ENCODE peak calls at places on chromosomes 2 and 18, in four cellular contexts. One of them, this sample, is unnamed.
A peak's percentile ranks its signal among the peaks of the same experiment; 100 is the strongest.

GRCh38 chr18:75393721-75394120 is 33.8 kb downstream of the SMIM21 start:
- DNase-seq in ovary: no peak
- DNase-seq in neural progenitor cell: no peak
- DNase-seq in uterus: no peak
- DNase-seq in this sample: no peak

GRCh38 chr2:58609306-58609705 is 368.2 kb upstream of the FANCL start:
- DNase-seq in ovary: no peak
- DNase-seq in neural progenitor cell: no peak
- DNase-seq in uterus: no peak
- DNase-seq in this sample: no peak

GRCh38 chr18:7273301-7273911 is 42.5 kb downstream of the LRRC30 start:
- DNase-seq in ovary: peak; percentile 47
- DNase-seq in neural progenitor cell: peak; percentile 15
- DNase-seq in uterus: peak; percentile 76
- DNase-seq in this sample: no peak

GRCh38 chr2:168119519-168120141 is 127.8 kb downstream of the STK39 start:
- DNase-seq in ovary: no peak
- DNase-seq in neural progenitor cell: peak; percentile 74
- DNase-seq in uterus: no peak
- DNase-seq in this sample: no peak

GRCh38 chr2:214730248-214730647 is 79.2 kb downstream of the BARD1 start:
- DNase-seq in ovary: no peak
- DNase-seq in neural progenitor cell: no peak
- DNase-seq in uterus: no peak
- DNase-seq in this sample: no peak

GRCh38 chr2:165044505-165045303 is 89.4 kb upstream of the SLC38A11 start:
- DNase-seq in ovary: no peak
- DNase-seq in neural progenitor cell: peak; percentile 55
- DNase-seq in uterus: no peak
- DNase-seq in this sample: no peak

GRCh38 chr2:63058742-63059433 is 8.3 kb downstream of the OTX1 start:
- DNase-seq in ovary: no peak
- DNase-seq in neural progenitor cell: peak; percentile 81
- DNase-seq in uterus: no peak
- DNase-seq in this sample: no peak

GRCh38 chr18:76459312-76459686 is 35.7 kb downstream of the ZNF516 start:
- DNase-seq in ovary: no peak
- DNase-seq in neural progenitor cell: no peak
- DNase-seq in uterus: no peak
- DNase-seq in this sample: no peak

GRCh38 chr2:64537991-64538390 is 13.9 kb downstream of the AFTPH start:
- DNase-seq in ovary: no peak
- DNase-seq in neural progenitor cell: no peak
- DNase-seq in uterus: no peak
- DNase-seq in this sample: no peak

GRCh38 chr2:37472959-37473358 is 128.5 kb downstream of the QPCT start:
- DNase-seq in ovary: no peak
- DNase-seq in neural progenitor cell: no peak
- DNase-seq in uterus: no peak
- DNase-seq in this sample: no peak

GRCh38 chr18:475202-475624 is 25.3 kb downstream of the COLEC12 start:
- DNase-seq in ovary: peak; percentile 27
- DNase-seq in neural progenitor cell: no peak
- DNase-seq in uterus: no peak
- DNase-seq in this sample: no peak

GRCh38 chr18:61360440-61361383 is 27.5 kb downstream of the CDH20 start:
- DNase-seq in ovary: no peak
- DNase-seq in neural progenitor cell: no peak
- DNase-seq in uterus: no peak
- DNase-seq in this sample: no peak

GRCh38 chr18:34122724-34123334 is 101.9 kb downstream of the NOL4 start:
- DNase-seq in ovary: no peak
- DNase-seq in neural progenitor cell: peak; percentile 72
- DNase-seq in uterus: no peak
- DNase-seq in this sample: no peak

GRCh38 chr18:65942854-65943253 is 192.0 kb downstream of the CDH7 start:
- DNase-seq in ovary: no peak
- DNase-seq in neural progenitor cell: no peak
- DNase-seq in uterus: no peak
- DNase-seq in this sample: no peak

GRCh38 chr2:147910990-147911473 is 66.2 kb downstream of the ACVR2A start:
- DNase-seq in ovary: peak; percentile 21
- DNase-seq in neural progenitor cell: peak; percentile 69
- DNase-seq in uterus: peak; percentile 39
- DNase-seq in this sample: no peak

GRCh38 chr18:39946623-39947061 is 2008.4 kb upstream of the PIK3C3 start:
- DNase-seq in ovary: no peak
- DNase-seq in neural progenitor cell: no peak
- DNase-seq in uterus: no peak
- DNase-seq in this sample: no peak

GRCh38 chr2:1564506-1564905 is 151.2 kb downstream of the TPO start:
- DNase-seq in ovary: no peak
- DNase-seq in neural progenitor cell: no peak
- DNase-seq in uterus: no peak
- DNase-seq in this sample: peak; percentile 68

GRCh38 chr2:37633234-37633633 is 38.2 kb downstream of the CDC42EP3 start:
- DNase-seq in ovary: no peak
- DNase-seq in neural progenitor cell: no peak
- DNase-seq in uterus: no peak
- DNase-seq in this sample: no peak

GRCh38 chr2:20634430-20635095 is 16.3 kb downstream of the HS1BP3 start:
- DNase-seq in ovary: peak; percentile 68
- DNase-seq in neural progenitor cell: no peak
- DNase-seq in uterus: peak; percentile 73
- DNase-seq in this sample: peak; percentile 85

DNA sequence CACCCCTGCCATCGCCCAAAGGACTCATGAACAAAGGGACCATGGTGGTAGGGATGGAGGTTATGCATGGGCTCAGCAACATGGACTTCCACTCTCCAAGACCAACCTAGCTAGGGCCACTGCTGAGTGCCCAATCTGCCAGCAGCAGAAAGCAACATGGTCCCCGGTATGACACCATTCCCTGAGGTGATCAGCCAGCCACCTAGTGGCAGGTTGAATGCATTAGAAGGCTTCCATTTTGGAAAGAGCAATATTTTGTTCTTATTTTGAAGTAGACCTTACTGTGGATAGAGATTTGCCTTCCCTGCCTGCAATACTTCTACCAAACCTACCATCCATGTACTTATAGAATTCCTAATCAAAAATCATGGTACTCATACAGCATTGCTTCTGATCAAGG is 99.8 kb downstream of the METTL4 start:
- DNase-seq in ovary: no peak
- DNase-seq in neural progenitor cell: no peak
- DNase-seq in uterus: no peak
- DNase-seq in this sample: no peak
- TF ChIP-seq CTCF in ovary: no peak
- TF ChIP-seq CTCF in neural progenitor cell: peak; percentile 29
- TF ChIP-seq CTCF in uterus: no peak
- TF ChIP-seq CTCF in this sample: peak; percentile 12

DNA sequence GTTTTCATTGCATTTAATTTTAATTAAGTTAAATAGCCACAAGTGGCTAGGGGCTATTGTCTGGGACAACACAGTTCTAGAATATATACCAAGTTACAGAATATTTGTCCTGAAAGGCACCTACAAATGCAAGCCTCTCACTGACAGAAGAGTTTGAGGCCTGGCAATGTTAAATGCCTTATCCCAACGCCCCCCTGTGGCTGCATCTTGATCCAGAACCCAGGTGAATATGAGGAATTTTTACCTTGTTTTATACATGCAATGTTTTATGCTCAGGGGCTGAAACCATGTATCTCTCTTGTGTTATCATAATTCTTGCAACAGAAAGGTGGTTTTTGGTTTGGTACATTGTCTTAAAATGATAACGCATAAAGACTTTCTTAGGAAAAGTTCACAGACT is 71.8 kb upstream of the SEC11C start:
- DNase-seq in ovary: no peak
- DNase-seq in neural progenitor cell: peak; percentile 30
- DNase-seq in uterus: no peak
- DNase-seq in this sample: no peak
- TF ChIP-seq CTCF in ovary: no peak
- TF ChIP-seq CTCF in neural progenitor cell: peak; percentile 49
- TF ChIP-seq CTCF in uterus: peak; percentile 21
- TF ChIP-seq CTCF in this sample: peak; percentile 76

GRCh38 chr2:120904825-120905224 is 169.2 kb downstream of the GLI2 start:
- DNase-seq in ovary: no peak
- DNase-seq in neural progenitor cell: no peak
- DNase-seq in uterus: peak; percentile 51
- DNase-seq in this sample: no peak
- TF ChIP-seq CTCF in ovary: no peak
- TF ChIP-seq CTCF in neural progenitor cell: no peak
- TF ChIP-seq CTCF in uterus: no peak
- TF ChIP-seq CTCF in this sample: no peak

DNA sequence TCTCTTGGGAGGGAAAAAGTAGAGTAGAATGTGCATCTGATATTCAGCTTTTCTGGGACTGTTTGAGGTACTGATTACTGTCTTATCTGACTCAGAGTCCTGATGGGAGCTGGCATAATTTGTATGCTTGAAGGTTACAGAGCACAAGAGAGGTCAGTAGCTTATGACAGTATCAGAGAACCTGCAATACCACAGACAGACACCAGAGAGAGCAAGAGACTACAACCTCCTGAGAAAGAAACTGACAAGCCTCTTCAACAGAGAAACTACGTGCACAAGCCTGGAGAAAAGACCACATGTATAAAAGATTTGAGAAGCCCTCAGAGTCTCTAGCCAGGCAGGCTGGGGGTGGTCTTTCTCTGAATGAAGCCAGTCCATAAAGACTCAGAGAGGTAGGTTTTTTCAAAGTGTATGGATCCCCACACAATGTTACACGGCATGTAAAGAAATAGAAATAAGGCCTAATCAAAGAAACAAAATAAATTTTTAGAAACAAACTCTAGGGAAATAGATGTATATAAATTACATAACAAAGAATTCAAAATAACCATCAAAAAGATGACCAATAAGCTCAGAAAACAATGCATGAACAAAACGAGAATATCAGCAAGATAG is 568.3 kb downstream of the LRRTM4 start:
- DNase-seq in ovary: no peak
- DNase-seq in neural progenitor cell: peak; percentile 76
- DNase-seq in uterus: no peak
- DNase-seq in this sample: no peak
- TF ChIP-seq CTCF in ovary: no peak
- TF ChIP-seq CTCF in neural progenitor cell: peak; percentile 85
- TF ChIP-seq CTCF in uterus: peak; percentile 23
- TF ChIP-seq CTCF in this sample: peak; percentile 82

DNA sequence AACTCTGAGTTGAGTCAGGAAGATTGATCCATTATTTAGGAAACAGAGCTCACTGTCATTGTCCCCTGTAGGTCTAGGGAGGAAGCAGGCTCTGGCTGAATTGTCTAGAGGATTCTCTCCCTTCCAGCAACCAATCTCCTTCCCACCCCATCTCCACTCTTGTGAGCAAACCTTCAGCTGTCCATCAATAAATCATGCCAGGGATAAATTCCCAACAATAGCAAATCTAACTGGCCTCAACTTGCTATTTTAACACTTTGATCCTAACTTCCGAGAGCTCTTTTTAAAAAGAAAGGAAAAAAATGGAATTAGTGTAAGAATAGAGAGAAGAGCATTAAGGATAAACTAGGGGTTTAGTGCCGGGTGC is 53.5 kb downstream of the ATP8B1 start:
- DNase-seq in ovary: no peak
- DNase-seq in neural progenitor cell: no peak
- DNase-seq in uterus: no peak
- DNase-seq in this sample: no peak
- TF ChIP-seq CTCF in ovary: no peak
- TF ChIP-seq CTCF in neural progenitor cell: no peak
- TF ChIP-seq CTCF in uterus: no peak
- TF ChIP-seq CTCF in this sample: no peak

GRCh38 chr2:227130636-227131035 is 33.4 kb downstream of the COL4A4 start:
- DNase-seq in ovary: no peak
- DNase-seq in neural progenitor cell: no peak
- DNase-seq in uterus: no peak
- DNase-seq in this sample: no peak

GRCh38 chr2:227123697-227124096 is 40.3 kb downstream of the COL4A4 start:
- DNase-seq in ovary: no peak
- DNase-seq in neural progenitor cell: no peak
- DNase-seq in uterus: no peak
- DNase-seq in this sample: no peak

GRCh38 chr2:227127236-227127635 is 36.8 kb downstream of the COL4A4 start:
- DNase-seq in ovary: no peak
- DNase-seq in neural progenitor cell: peak; percentile 37
- DNase-seq in uterus: no peak
- DNase-seq in this sample: no peak

DNA sequence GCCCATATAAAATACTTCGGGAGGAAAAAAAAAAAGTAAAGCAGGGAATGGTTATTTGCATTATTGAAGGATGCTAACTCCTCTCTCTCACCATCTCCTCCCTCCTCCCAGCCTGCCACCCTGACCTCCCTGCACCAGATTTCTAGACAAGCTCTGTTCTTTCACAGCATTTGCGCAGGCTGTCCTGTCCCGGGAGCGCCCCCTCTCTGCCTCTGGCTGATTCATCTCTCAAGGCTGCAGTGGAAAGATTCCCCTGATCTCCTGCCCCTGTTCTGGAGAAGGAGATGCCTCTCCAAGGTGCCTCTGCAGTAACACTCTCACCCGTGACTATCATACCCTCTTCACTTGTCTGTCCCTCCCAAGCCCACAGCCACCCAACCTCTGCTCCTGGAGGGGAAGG is 38.5 kb downstream of the COL4A4 start:
- DNase-seq in ovary: no peak
- DNase-seq in neural progenitor cell: peak; percentile 63
- DNase-seq in uterus: no peak
- DNase-seq in this sample: no peak
- TF ChIP-seq CTCF in ovary: no peak
- TF ChIP-seq CTCF in neural progenitor cell: peak; percentile 59
- TF ChIP-seq CTCF in uterus: no peak
- TF ChIP-seq CTCF in this sample: peak; percentile 56

GRCh38 chr18:49250819-49251388 is 209.5 kb downstream of the DYM start:
- DNase-seq in ovary: no peak
- DNase-seq in neural progenitor cell: peak; percentile 34
- DNase-seq in uterus: no peak
- DNase-seq in this sample: no peak
- TF ChIP-seq CTCF in ovary: no peak
- TF ChIP-seq CTCF in neural progenitor cell: peak; percentile 67
- TF ChIP-seq CTCF in uterus: no peak
- TF ChIP-seq CTCF in this sample: peak; percentile 80

This sample was measured in chondrocyte.